ENCODE peak calls at places on chromosomes 6 and 20, in seven cellular contexts. Z is testis; B is endodermal cell; Q is colonic mucosa; L is H9; F is CD8-positive, alpha-beta memory T cell; V is SK-N-MC. M is an unnamed sample.
A peak's percentile ranks its signal among the peaks of the same experiment; 100 is the strongest.

GRCh38 chr6:150046943-150047342 is 21.6 kb upstream of the RAET1L start:
- DNase-seq in V (no peak), Z (no peak), L (no peak), F (no peak), B (no peak), Q (no peak), M (no peak)

GRCh38 chr20:48709744-48710143 is 118.1 kb downstream of the PREX1 start:
- DNase-seq in L (no peak), Z (no peak), V (no peak), Q (no peak), B (no peak), F (no peak), M (no peak)

GRCh38 chr6:84929212-84929611 is 164.8 kb upstream of the TBX18 start:
- DNase-seq in F (no peak), B (no peak), Z (no peak), L (no peak), Q (no peak), V (no peak), M (no peak)

GRCh38 chr6:39053016-39053595 is 4.5 kb downstream of the GLP1R start:
- DNase-seq in B (no peak), Z (no peak), F (no peak), Q (no peak), L (no peak), V (no peak), M (no peak)

GRCh38 chr6:83861077-83861476 is 1.6 kb downstream of the CYB5R4 start:
- DNase-seq in L (no peak), V (no peak), F (no peak), B (no peak), Z (no peak), Q (no peak), M (no peak)

GRCh38 chr6:145963216-145964068 is 716 bp downstream of the SHPRH start:
- DNase-seq in V (no peak), B (no peak), Z (peak; percentile 63), Q (peak; percentile 54), F (peak; percentile 24), L (no peak), M (peak; percentile 57)

GRCh38 chr20:56991516-56991915 is 274.9 kb downstream of the BMP7 start:
- DNase-seq in Q (no peak), L (no peak), Z (no peak), F (no peak), V (no peak), B (no peak), M (no peak)

GRCh38 chr6:137698636-137699035 is 168.4 kb upstream of the TNFAIP3 start:
- DNase-seq in F (no peak), V (no peak), B (no peak), L (no peak), Z (peak; percentile 30), Q (no peak), M (no peak)

GRCh38 chr20:36090223-36090622 is 64.3 kb upstream of the EPB41L1 start:
- DNase-seq in Z (no peak), B (no peak), V (no peak), Q (no peak), L (no peak), F (no peak), M (no peak)

GRCh38 chr6:19311786-19312185 is 525.4 kb upstream of the ID4 start:
- DNase-seq in Q (no peak), F (no peak), Z (no peak), V (no peak), B (peak; percentile 64), L (peak; percentile 29), M (peak; percentile 31)

GRCh38 chr6:109927052-109927451 is 51.1 kb upstream of the GPR6 start:
- DNase-seq in L (no peak), B (no peak), F (no peak), V (no peak), Q (no peak), Z (no peak), M (no peak)

GRCh38 chr20:63160641-63161175 is 55.2 kb downstream of the YTHDF1 start:
- DNase-seq in F (no peak), Z (no peak), Q (no peak), L (no peak), V (no peak), B (no peak), M (no peak)

GRCh38 chr6:28209753-28210535 is 15.1 kb upstream of the ZSCAN9 start:
- DNase-seq in V (no peak), L (no peak), Q (no peak), Z (no peak), B (no peak), F (no peak), M (no peak)

GRCh38 chr6:10908228-10908627 is 21.4 kb downstream of the SYCP2L start:
- DNase-seq in L (no peak), Q (no peak), V (no peak), B (no peak), F (no peak), Z (no peak), M (no peak)

GRCh38 chr20:12056836-12057235 is 139.1 kb downstream of the BTBD3 start:
- DNase-seq in Q (no peak), F (no peak), L (no peak), B (peak; percentile 63), V (no peak), Z (no peak), M (no peak)

GRCh38 chr6:19616022-19616421 is 221.1 kb upstream of the ID4 start:
- DNase-seq in Q (no peak), F (no peak), V (no peak), B (no peak), L (no peak), Z (no peak), M (no peak)

GRCh38 chr6:89360415-89360999 is 8.0 kb upstream of the UBE2J1 start:
- DNase-seq in B (no peak), Q (no peak), F (no peak), V (no peak), L (no peak), Z (no peak), M (no peak)
- H3K27ac ChIP-seq in B (no peak overlapping the region), Q (no peak overlapping the region), F (no peak overlapping the region), V (no peak overlapping the region), L (no peak overlapping the region), Z (no peak overlapping the region), M (no peak overlapping the region)

DNA sequence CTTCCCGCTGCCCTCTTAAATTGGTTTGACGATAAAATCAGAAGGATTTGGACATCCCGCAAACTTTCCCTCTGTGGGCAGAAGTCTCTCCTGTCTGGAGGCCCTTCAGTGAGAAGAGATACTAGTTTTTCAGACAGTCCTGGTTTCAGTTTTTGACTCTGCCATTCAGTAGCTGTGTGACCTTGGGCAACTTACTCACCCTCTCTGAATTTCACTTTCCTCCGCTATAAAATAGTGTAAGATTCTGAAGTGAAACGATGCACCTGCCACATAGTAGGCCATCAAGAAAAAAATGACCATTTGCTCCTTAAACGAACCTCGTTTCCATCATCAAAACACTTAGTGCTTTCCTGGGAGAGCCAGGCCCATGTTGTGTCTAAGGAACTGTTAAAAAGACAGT is 97.2 kb downstream of the LINC00237 start:
- DNase-seq in V (no peak), B (no peak), L (no peak), Z (no peak), Q (no peak), F (no peak), M (no peak)
- H3K27ac ChIP-seq in V (no peak overlapping the region), B (no peak overlapping the region), L (no peak overlapping the region), Z (no peak overlapping the region), Q (no peak overlapping the region), F (no peak overlapping the region), M (no peak overlapping the region)

DNA sequence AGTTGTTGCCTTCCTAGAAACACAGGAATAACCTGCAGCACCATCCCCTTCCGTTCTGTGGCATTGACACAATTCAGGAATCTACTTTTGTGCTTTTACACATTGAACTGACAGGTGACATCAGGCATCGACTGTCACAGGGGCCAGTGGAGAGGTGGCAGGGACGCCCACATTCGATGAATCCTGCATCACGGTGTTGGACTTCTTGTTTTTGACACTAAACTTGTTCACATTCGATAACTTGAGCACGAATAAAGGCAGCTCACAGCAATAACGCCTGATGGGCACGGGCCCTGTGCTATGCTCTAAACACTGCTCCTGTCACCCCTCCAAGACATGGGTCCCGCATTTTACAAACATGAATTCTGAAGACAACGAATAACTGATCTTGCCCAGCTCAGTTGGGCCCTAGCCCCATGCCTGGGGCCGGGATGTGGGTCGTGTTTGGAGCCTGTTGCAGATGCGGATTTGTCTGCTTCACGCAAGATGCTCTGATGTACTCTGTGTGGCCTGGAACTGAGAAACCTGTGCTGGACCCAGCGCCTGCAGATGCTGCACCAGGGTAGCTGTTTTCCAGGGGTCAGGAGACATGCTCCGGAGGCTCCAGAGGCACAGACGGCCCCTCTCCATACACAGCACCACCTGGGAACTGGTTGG is 75.7 kb downstream of the TTLL2 start:
- DNase-seq in F (no peak), V (no peak), B (peak; percentile 41), Z (no peak), L (no peak), Q (peak; percentile 13), M (no peak)
- H3K27ac ChIP-seq in F (no peak overlapping the region), V (no peak overlapping the region), B (no peak overlapping the region), Z (no peak overlapping the region), L (no peak overlapping the region), Q (no peak overlapping the region), M (no peak overlapping the region)

GRCh38 chr20:17560344-17561074 is 9.4 kb upstream of the DSTN start:
- DNase-seq in B (no peak), Z (no peak), V (no peak), F (no peak), L (no peak), Q (no peak), M (no peak)
- H3K27ac ChIP-seq in B (no peak overlapping the region), Z (no peak overlapping the region), V (no peak overlapping the region), F (no peak overlapping the region), L (no peak overlapping the region), Q (no peak overlapping the region), M (no peak overlapping the region)

GRCh38 chr20:14960837-14961236 is 623.4 kb upstream of the FLRT3 start:
- DNase-seq in Z (no peak), V (no peak), F (no peak), Q (no peak), B (no peak), L (no peak), M (no peak)
- H3K27ac ChIP-seq in Z (no peak overlapping the region), V (no peak overlapping the region), F (no peak overlapping the region), Q (no peak overlapping the region), B (no peak overlapping the region), L (no peak overlapping the region), M (no peak overlapping the region)

GRCh38 chr6:70103798-70104197 is 199.1 kb downstream of the COL9A1 start:
- DNase-seq in L (no peak), V (no peak), F (no peak), Z (no peak), B (no peak), Q (peak; percentile 19), M (no peak)
- H3K27ac ChIP-seq in L (no peak overlapping the region), V (no peak overlapping the region), F (no peak overlapping the region), Z (no peak overlapping the region), B (no peak overlapping the region), Q (no peak overlapping the region), M (no peak overlapping the region)

M was measured in A673.